ENCODE peak calls at places on chromosomes 6 and 20, in six cellular contexts. I is fibroblast of the aortic adventitia, Y is AG09319, S is astrocyte of the spinal cord, B is heart right ventricle, W is Caco-2. X is an unnamed sample.

GRCh38 chr6:105786449-105786848 is 299.7 kb upstream of the PRDM1 start:
- DNase-seq in I (no peak), Y (no peak), S (no peak), B (no peak), W (no peak), X (peak)

GRCh38 chr6:81683928-81684327 is 68.6 kb downstream of the TENT5A start:
- DNase-seq in I (no peak), Y (no peak), S (peak), B (no peak), W (no peak), X (peak)

GRCh38 chr6:69581576-69581975 is 215.2 kb downstream of the LMBRD1 start:
- DNase-seq in I (no peak), Y (no peak), S (no peak), B (no peak), W (no peak), X (no peak)

GRCh38 chr20:58512808-58513552 is 2.2 kb downstream of the APCDD1L start:
- DNase-seq in I (no peak), Y (no peak), S (no peak), B (no peak), W (no peak), X (no peak)

GRCh38 chr6:152170702-152171667 is 363.5 kb downstream of the ESR1 start:
- DNase-seq in I (peak), Y (no peak), S (peak), B (no peak), W (no peak), X (no peak)

GRCh38 chr6:11381801-11382513 is 149.5 kb upstream of the NEDD9 start:
- DNase-seq in I (no peak), Y (no peak), S (no peak), B (no peak), W (no peak), X (no peak)

GRCh38 chr20:3815703-3816315 is 4.5 kb upstream of the AP5S1 start:
- DNase-seq in I (no peak), Y (no peak), S (no peak), B (no peak), W (no peak), X (no peak)

GRCh38 chr6:15274696-15275387 is 29.0 kb downstream of the JARID2 start:
- DNase-seq in I (peak), Y (no peak), S (peak), B (no peak), W (no peak), X (peak)

GRCh38 chr6:28446818-28447511 is 3.7 kb upstream of the ZSCAN23 start:
- DNase-seq in I (peak), Y (no peak), S (peak), B (no peak), W (no peak), X (no peak)

GRCh38 chr6:13673825-13674444 is 37.7 kb downstream of the RANBP9 start:
- DNase-seq in I (no peak), Y (no peak), S (no peak), B (no peak), W (no peak), X (no peak)

GRCh38 chr20:36585410-36586125 is 12.2 kb downstream of the TGIF2 start:
- DNase-seq in I (peak), Y (no peak), S (no peak), B (no peak), W (no peak), X (peak)

GRCh38 chr6:21914121-21914973 is 320.8 kb downstream of the SOX4 start:
- DNase-seq in I (peak), Y (no peak), S (no peak), B (peak), W (no peak), X (peak)

GRCh38 chr6:118507636-118508035 is 40.5 kb upstream of the PLN start:
- DNase-seq in I (no peak), Y (no peak), S (no peak), B (no peak), W (no peak), X (no peak)

GRCh38 chr6:116737004-116737403 is 28.5 kb downstream of the FAM162B start:
- DNase-seq in I (no peak), Y (no peak), S (no peak), B (no peak), W (no peak), X (no peak)

GRCh38 chr6:29975561-29975907 is 33.2 kb downstream of the HLA-A start:
- DNase-seq in I (no peak), Y (no peak), S (no peak), B (no peak), W (no peak), X (no peak)

GRCh38 chr6:100554228-100554627 is 89.5 kb upstream of the SIM1 start:
- DNase-seq in I (no peak), Y (no peak), S (no peak), B (no peak), W (no peak), X (peak)

GRCh38 chr20:35821807-35822242 is 50.0 kb downstream of the PHF20 start:
- DNase-seq in I (peak), Y (no peak), S (peak), B (no peak), W (no peak), X (peak)

GRCh38 chr6:94049001-94049400 is 629.6 kb upstream of the EPHA7 start:
- DNase-seq in I (no peak), Y (no peak), S (peak), B (no peak), W (no peak), X (no peak)

GRCh38 chr6:94050515-94050914 is 631.2 kb upstream of the EPHA7 start:
- DNase-seq in I (no peak), Y (no peak), S (no peak), B (no peak), W (no peak), X (no peak)

DNA sequence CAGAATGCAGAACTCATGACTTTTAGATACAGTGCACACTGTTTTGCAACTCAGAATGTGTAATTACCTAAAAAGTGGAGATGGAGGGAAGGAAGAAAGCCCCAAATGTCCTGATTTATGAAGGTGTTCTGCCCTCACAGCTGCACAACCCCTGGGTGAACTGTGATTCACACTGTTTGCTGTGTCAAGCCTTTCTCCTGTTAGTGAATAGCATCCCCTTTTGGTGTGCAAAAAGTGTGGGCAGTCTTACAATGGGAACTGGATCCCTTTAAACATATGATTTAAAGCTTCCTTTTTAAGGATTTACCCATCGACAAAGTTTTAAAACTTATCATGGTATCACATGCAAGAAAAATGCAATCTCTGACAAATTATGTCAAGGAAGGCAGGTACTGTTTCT is 633.4 kb upstream of the EPHA7 start:
- DNase-seq in I (peak), Y (no peak), S (peak), B (no peak), W (no peak), X (peak)
- TF ChIP-seq CTCF in I (peak), Y (no peak), S (peak), B (peak), W (no peak), X (no peak)

GRCh38 chr6:77876300-77876699 is 223.5 kb downstream of the MEI4 start:
- DNase-seq in I (no peak), Y (no peak), S (peak), B (no peak), W (no peak), X (no peak)

GRCh38 chr6:77883849-77884248 is 231.0 kb downstream of the MEI4 start:
- DNase-seq in I (no peak), Y (no peak), S (peak), B (no peak), W (no peak), X (peak)

GRCh38 chr6:77880501-77880900 is 227.7 kb downstream of the MEI4 start:
- DNase-seq in I (no peak), Y (no peak), S (peak), B (no peak), W (no peak), X (peak)

GRCh38 chr6:77879527-77879926 is 226.7 kb downstream of the MEI4 start:
- DNase-seq in I (no peak), Y (no peak), S (no peak), B (no peak), W (no peak), X (no peak)
- TF ChIP-seq CTCF in I (no peak), Y (no peak), S (no peak), B (no peak), W (no peak), X (no peak)

GRCh38 chr20:51412991-51413471 is 129.5 kb downstream of the NFATC2 start:
- DNase-seq in I (no peak), Y (no peak), S (peak), B (no peak), W (no peak), X (no peak)

GRCh38 chr20:51412333-51412761 is 130.2 kb downstream of the NFATC2 start:
- DNase-seq in I (peak), Y (peak), S (peak), B (peak), W (no peak), X (no peak)

GRCh38 chr20:51413753-51414323 is 128.7 kb downstream of the NFATC2 start:
- DNase-seq in I (no peak), Y (no peak), S (no peak), B (no peak), W (no peak), X (no peak)

GRCh38 chr20:51410586-51411325 is 131.8 kb downstream of the NFATC2 start:
- DNase-seq in I (no peak), Y (no peak), S (no peak), B (no peak), W (no peak), X (no peak)

DNA sequence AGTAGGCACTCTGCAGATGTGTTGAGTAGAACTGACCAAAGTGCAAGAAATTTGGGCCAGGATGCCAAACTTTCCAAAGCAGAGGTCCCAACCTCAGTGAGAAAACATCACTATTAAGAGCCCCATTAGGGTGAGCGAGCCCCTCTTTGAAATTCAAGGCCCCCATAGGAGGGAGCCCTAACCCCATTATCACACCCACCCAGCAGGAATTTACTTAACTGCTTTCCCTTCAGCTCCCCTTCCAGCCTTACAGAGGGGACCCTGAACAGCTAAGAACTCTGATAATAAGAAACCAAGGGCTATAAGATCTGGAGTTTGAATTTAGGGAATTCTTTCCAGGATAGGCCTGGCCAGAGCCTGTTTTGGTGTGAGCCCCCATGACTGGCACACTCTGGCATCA is 130.7 kb downstream of the NFATC2 start:
- DNase-seq in I (no peak), Y (no peak), S (no peak), B (no peak), W (no peak), X (no peak)
- TF ChIP-seq CTCF in I (no peak), Y (no peak), S (peak), B (no peak), W (no peak), X (no peak)

GRCh38 chr6:167668754-167669552 is 157.8 kb upstream of the AFDN start:
- DNase-seq in I (no peak), Y (no peak), S (no peak), B (no peak), W (no peak), X (no peak)

GRCh38 chr6:167669553-167669849 is 157.2 kb upstream of the AFDN start:
- DNase-seq in I (no peak), Y (no peak), S (no peak), B (no peak), W (no peak), X (no peak)

GRCh38 chr6:167666571-167667203 is 160.0 kb upstream of the AFDN start:
- DNase-seq in I (no peak), Y (no peak), S (no peak), B (no peak), W (no peak), X (no peak)

GRCh38 chr6:167667204-167668018 is 159.3 kb upstream of the AFDN start:
- DNase-seq in I (no peak), Y (no peak), S (no peak), B (no peak), W (no peak), X (no peak)

DNA sequence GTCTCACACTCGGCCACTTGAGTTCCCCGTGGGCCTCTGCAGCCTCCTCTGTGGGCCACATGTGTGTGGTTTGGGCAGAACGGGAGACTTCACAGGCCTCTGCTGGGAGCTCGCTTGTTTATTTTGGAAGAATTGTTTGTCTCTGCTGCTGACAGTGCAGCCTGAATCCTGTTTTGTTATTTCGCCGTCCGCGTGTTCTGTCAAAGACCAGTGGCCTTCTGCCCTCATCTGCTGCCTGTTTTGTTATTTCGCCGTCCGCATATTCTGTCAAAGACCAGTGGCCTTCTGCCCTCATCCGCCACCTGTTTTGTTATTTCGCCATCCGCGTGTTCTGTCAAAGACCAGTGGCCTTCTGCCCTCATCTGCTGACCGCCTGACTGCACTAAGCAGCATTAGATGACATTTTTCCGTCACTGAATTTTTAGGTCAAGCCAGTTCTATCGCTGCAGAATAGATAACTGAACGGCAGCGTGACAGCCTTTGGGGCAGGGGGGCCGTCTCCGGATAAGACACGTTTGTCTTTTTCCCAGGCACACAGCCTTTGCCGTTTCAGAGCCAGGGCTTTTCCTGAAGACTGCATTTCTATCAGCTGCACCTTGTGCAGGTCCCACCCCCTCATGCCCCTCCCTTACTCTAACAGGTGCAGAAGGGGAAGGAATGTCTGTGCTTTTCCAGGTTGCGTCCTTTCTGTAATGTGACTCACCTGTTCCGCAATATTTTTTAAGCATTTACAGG is 158.5 kb upstream of the AFDN start:
- DNase-seq in I (no peak), Y (no peak), S (no peak), B (no peak), W (peak), X (no peak)
- TF ChIP-seq CTCF in I (no peak), Y (no peak), S (no peak), B (no peak), W (no peak), X (no peak)

GRCh38 chr6:131177996-131178395 is 42.7 kb downstream of the AKAP7 start:
- DNase-seq in I (no peak), Y (no peak), S (no peak), B (no peak), W (no peak), X (no peak)

GRCh38 chr6:131182991-131183425 is 47.7 kb downstream of the AKAP7 start:
- DNase-seq in I (peak), Y (no peak), S (peak), B (no peak), W (no peak), X (peak)

GRCh38 chr6:131183427-131184095 is 48.3 kb downstream of the AKAP7 start:
- DNase-seq in I (no peak), Y (no peak), S (no peak), B (no peak), W (no peak), X (no peak)
- TF ChIP-seq CTCF in I (no peak), Y (no peak), S (no peak), B (no peak), W (no peak), X (no peak)

GRCh38 chr6:107698146-107698545 is 126.0 kb downstream of the SCML4 start:
- DNase-seq in I (peak), Y (peak), S (peak), B (no peak), W (no peak), X (peak)

GRCh38 chr6:107701231-107701630 is 122.9 kb downstream of the SCML4 start:
- DNase-seq in I (no peak), Y (no peak), S (no peak), B (no peak), W (no peak), X (no peak)

GRCh38 chr6:107697682-107698081 is 126.4 kb downstream of the SCML4 start:
- DNase-seq in I (peak), Y (no peak), S (peak), B (no peak), W (no peak), X (peak)

GRCh38 chr6:107700016-107700335 is 124.1 kb downstream of the SCML4 start:
- DNase-seq in I (no peak), Y (no peak), S (no peak), B (no peak), W (no peak), X (no peak)

GRCh38 chr6:107699191-107700015 is 124.7 kb downstream of the SCML4 start:
- DNase-seq in I (peak), Y (no peak), S (no peak), B (no peak), W (no peak), X (no peak)
- TF ChIP-seq CTCF in I (no peak), Y (no peak), S (no peak), B (no peak), W (no peak), X (no peak)

DNA sequence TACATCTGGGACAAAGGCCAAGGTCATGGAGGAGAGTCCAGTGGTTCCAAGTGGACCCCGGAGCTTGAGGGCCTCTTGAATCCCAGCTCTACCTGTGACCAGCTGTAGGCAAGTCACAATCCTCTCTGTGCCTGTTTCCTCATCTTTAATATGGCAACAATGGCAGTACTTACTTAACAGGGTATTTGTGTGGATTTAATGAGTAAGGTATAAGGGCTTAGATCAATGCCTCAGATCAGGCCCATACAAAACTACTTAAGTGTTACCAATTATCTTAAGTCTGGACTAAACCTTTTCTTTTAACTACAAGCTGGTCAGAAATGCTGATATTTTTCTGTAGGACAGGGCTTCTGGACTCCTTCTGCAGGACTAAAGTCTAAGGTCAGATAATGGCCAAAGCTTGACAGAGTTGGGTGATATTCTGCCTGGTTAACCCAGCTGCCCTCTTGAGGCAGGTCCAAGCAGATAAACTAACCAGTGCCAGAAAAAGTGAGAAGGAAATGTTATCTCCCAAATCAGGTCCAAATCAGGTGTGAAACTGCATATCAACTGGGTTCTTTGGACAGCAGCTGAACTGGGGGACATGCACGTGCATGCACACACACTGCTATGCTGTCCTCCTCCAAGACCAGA is 2.2 kb downstream of the SULF2 start:
- DNase-seq in I (no peak), Y (no peak), S (no peak), B (no peak), W (no peak), X (no peak)
- TF ChIP-seq CTCF in I (no peak), Y (no peak), S (no peak), B (peak), W (no peak), X (no peak)

X was measured in MCF 10A.